ENCODE peak calls at places on chromosomes 13 and 19, in ten cellular contexts. W is tibial nerve, M is ovary, V is HepG2, Y is A549, G is H1, J is suprapubic skin, R is GM12878, H is transverse colon, E is sigmoid colon. Z is an unnamed sample.

GRCh38 chr13:38180100-38180499 is 169.6 kb upstream of the UFM1 start:
- DNase-seq in H (no peak), R (no peak), V (no peak), G (no peak), Y (no peak), E (no peak), W (no peak), J (no peak), M (no peak), Z (no peak)

GRCh38 chr19:40539070-40539469 is 37.6 kb upstream of the SHKBP1 start:
- DNase-seq in J (no peak), Y (no peak), V (no peak), R (no peak), E (no peak), G (no peak), W (no peak), H (no peak), M (no peak), Z (no peak)

GRCh38 chr19:17510220-17510993 is 1.0 kb upstream of the PGLS start:
- DNase-seq in Y (no peak), M (no peak), H (no peak), R (no peak), W (no peak), G (no peak), V (no peak), E (no peak), J (no peak), Z (no peak)

GRCh38 chr19:29551774-29552173 is 26.0 kb downstream of the VSTM2B start:
- DNase-seq in J (no peak), E (no peak), H (no peak), Y (no peak), W (no peak), M (no peak), G (peak; percentile 19), V (no peak), R (no peak), Z (peak; percentile 1)

GRCh38 chr19:16094360-16095070 is 17.2 kb upstream of the RAB8A start:
- DNase-seq in M (no peak), G (no peak), W (no peak), E (no peak), V (no peak), Y (no peak), J (no peak), R (no peak), H (no peak), Z (no peak)

GRCh38 chr19:2982983-2983350 is 5.6 kb downstream of the TLE6 start:
- DNase-seq in M (peak; percentile 90), E (peak; percentile 98), J (peak; percentile 94), G (no peak), V (no peak), H (peak; percentile 78), R (no peak), W (peak; percentile 86), Y (no peak), Z (peak; percentile 90)

GRCh38 chr19:20151617-20152145 is 15.3 kb upstream of the ZNF486 start:
- DNase-seq in R (no peak), E (no peak), G (no peak), H (no peak), W (no peak), Y (no peak), M (no peak), J (no peak), V (no peak), Z (no peak)

GRCh38 chr13:24540236-24541126 is 27.9 kb upstream of the PARP4 start:
- DNase-seq in V (peak; percentile 2), E (no peak), J (no peak), Y (peak; percentile 10), H (no peak), R (no peak), G (peak; percentile 95), W (no peak), M (no peak), Z (no peak)

DNA sequence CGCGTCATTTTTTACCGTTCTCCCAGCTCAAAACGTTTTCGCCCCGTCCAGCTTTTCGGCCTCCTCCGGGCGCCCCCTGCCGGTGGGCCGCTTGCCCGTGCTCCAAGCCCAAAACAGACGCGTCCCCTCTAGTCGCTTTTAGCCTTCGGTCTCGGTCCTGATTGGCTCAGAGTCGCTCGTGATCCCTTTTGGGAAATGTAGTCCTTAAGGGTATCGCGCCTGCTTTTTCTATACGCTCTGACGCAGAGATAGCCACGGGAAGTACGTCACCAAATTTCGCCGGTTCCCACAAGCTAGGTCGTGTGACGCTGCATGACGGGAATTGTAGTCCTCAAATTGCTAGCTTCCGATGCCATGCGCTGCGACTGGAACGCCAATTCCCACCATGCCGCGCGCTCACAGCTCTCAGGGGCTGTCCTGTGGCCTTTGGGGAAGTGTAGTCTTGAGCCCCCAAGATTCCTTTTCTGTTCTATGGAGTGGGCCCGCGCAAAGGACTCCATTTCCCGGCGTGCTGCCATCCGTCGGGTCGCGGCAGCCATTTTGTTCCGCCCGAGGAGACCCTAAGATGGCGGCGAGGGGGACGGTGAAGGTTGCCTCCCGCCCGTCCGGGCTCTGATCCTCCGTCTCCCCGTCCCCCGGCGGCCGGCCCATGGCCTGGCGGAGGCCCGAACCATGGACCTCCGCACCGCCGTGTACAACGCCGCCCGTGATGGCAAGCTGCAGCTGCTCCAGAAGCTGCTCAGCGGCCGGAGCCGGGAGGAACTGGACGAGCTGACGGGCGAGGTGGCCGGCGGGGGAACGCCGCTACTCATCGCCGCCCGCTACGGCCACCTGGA is at the start of gene FEM1A:
- DNase-seq in H (peak; percentile 100), G (peak; percentile 99), E (peak; percentile 100), R (peak; percentile 100), J (peak; percentile 100), W (peak; percentile 99), V (peak; percentile 100), M (peak; percentile 98), Y (peak; percentile 91), Z (peak; percentile 99)
- TF ChIP-seq POLR2A in H (peak; percentile 73), G (peak; percentile 82), E (peak; percentile 83), R (peak; percentile 89), J (peak; percentile 70), W (peak; percentile 38), V (peak; percentile 81), M (peak; percentile 73), Y (peak; percentile 64), Z (no peak)

GRCh38 chr13:42992585-42993122 is 613 bp upstream of the EPSTI1 start:
- DNase-seq in V (no peak), G (no peak), W (no peak), M (no peak), H (no peak), R (no peak), J (no peak), Y (no peak), E (no peak), Z (no peak)

GRCh38 chr13:42990991-42991891 is 800 bp downstream of the EPSTI1 start:
- DNase-seq in W (no peak), M (no peak), R (no peak), G (no peak), Y (no peak), V (no peak), E (no peak), J (no peak), H (no peak), Z (no peak)

GRCh38 chr13:42994878-42995277 is 2.8 kb upstream of the EPSTI1 start:
- DNase-seq in M (no peak), R (no peak), W (no peak), G (no peak), V (no peak), J (no peak), E (no peak), H (no peak), Y (no peak), Z (no peak)

GRCh38 chr13:42990147-42990990 is 1.7 kb downstream of the EPSTI1 start:
- DNase-seq in J (no peak), G (no peak), E (no peak), M (no peak), Y (no peak), V (no peak), R (no peak), W (no peak), H (no peak), Z (no peak)

DNA sequence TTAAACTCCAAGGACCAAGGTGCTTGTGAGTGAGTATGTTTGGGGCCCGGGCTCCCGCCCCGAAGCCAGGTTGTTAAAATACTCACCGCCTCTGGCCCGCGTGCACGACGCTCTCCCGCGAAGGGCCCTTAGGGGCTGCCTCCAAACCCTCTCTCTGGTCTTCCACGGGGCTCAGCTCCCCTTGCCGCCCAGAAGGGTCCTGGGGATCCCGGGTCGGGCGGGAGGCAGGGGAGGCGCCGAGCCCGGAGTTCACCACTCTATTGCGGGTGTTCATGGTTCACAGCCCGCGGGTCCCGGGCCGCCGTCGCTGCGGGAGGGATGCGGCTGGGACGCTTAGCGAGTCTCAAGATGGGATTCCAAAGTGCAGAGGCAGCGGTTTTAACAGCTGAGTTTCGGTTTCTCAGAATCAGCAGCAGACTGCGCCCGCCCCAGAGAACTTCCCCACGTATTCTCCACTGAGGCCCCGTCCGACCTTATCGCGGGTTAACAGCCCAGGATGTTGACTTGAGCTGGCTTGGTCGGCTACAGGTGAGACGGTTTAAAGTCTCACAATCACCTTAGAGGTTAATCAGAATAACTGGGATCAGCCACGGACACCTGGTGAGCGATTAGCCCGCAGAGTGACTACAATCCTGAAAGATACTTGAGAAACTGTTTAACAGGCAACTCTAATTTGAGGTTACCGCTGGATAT is at the start of gene EPSTI1:
- DNase-seq in E (peak; percentile 83), Y (no peak), W (peak; percentile 61), G (peak; percentile 76), H (peak; percentile 83), M (peak; percentile 58), R (no peak), V (no peak), J (peak; percentile 71), Z (peak; percentile 75)
- TF ChIP-seq EP300 in E (no peak), Y (no peak), W (no peak), G (no peak), H (no peak), M (no peak), R (no peak), V (no peak), J (no peak), Z (no peak)

DNA sequence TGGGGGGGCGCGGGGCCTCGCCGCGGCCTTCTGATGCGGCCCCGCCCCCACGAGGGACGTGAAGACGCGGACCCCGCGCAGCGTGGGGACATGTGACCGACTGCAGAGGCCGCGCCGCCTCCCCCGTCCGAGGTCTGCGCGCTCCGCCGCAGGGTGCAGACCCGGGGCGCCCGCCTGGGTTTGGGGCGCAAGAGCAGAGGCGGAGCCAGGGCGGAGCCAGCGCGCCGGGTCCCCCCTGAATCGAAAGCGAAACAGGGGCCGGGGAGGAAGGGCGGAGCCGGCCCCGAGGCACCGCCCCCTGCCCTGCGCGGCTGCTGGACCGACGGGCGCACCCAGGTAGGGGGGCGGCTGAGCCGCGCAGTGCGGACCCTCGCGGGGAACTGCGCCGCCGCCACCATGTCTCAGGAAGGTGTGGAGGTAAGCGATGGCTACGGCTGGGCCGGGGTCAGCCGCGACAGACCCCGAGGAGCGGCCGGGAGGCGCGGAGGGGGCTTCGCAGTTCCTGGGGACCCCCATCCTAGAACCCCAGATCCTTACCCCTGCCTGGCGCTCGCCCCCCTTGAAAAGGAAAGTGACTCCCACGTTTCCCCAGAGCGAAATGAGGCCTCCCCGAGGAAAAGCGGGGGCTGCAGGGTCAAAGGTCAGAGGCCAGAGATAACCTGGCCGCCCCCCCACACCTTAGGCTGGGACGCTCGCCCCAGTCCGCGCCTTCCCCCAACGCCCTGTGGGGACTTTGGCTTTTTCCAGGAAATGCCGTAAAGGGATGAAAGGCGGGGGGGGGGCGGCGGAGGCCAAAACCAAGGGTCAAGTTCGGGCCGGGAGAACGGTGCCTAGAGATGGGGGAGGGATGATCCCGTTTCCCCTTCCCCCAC is at the start of gene SHFL:
- DNase-seq in V (peak; percentile 40), J (no peak), E (peak; percentile 88), W (peak; percentile 50), R (no peak), H (peak; percentile 88), G (peak; percentile 87), M (peak; percentile 84), Y (peak; percentile 44), Z (peak; percentile 85)
- TF ChIP-seq POLR2A in V (no peak), J (no peak), E (no peak), W (no peak), R (peak; percentile 83), H (no peak), G (peak; percentile 42), M (no peak), Y (no peak), Z (no peak)

DNA sequence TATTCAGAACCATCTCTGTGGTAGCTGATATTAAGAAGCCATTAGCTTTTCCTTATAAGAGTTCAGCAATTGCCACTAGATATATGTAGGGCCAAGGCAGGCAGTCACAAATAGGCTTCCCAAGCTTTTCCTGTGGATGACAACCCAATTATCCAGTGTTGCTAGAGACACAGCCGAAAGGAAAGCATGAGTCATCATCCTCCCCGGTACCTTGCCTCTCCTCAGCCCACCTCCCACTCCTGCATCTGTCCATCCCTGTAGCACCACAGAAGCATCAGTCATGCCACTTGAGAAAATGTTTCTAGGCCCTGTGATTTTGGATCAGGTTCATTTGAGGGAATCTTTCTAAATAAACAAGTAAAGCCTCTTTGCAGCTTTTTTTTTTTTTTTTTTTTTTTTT is 204.3 kb downstream of the DNAJC15 start:
- DNase-seq in Y (no peak), R (no peak), J (no peak), W (no peak), G (no peak), H (no peak), V (no peak), E (no peak), M (no peak), Z (no peak)
- TF ChIP-seq EP300 in Y (no peak), R (no peak), J (no peak), W (no peak), G (no peak), H (no peak), V (no peak), E (no peak), M (no peak), Z (no peak)

Z was measured in stomach.